ENCODE peak calls at places on chromosome 4, in ten cellular contexts. M is iPS-NIHi11; I is NCI-H2171 treated with DMSO at 0.1 percent for 48 hours; H is hypothalamus; G is iris pigment epithelial cell; X is glutamatergic neuron; B is cardiac muscle cell; Z is T-helper 9 cell; O is foreskin keratinocyte; D is central memory CD4-positive, alpha-beta T cell. A is an unnamed sample.

GRCh38 chr4:119132306-119132705 is 3.3 kb upstream of the MYOZ2 start:
- DNase-seq in M (no peak), I (no peak), H (no peak), G (no peak), X (no peak), B (peak; percentile 38), Z (no peak), O (no peak), D (no peak), A (no peak)

GRCh38 chr4:144421839-144422565 is 224.0 kb upstream of the HHIP start:
- DNase-seq in M (peak; percentile 18), I (no peak), H (no peak), G (no peak), X (no peak), B (no peak), Z (no peak), O (peak; percentile 35), D (no peak), A (peak; percentile 27)

GRCh38 chr4:121484633-121485032 is 103.8 kb upstream of the QRFPR start:
- DNase-seq in M (peak; percentile 48), I (no peak), H (no peak), G (peak; percentile 74), X (peak; percentile 36), B (peak; percentile 81), Z (no peak), O (peak; percentile 62), D (peak; percentile 3), A (peak; percentile 50)

GRCh38 chr4:128548381-128548780 is 260.8 kb upstream of the PGRMC2 start:
- DNase-seq in M (no peak), I (no peak), H (no peak), G (no peak), X (no peak), B (no peak), Z (no peak), O (no peak), D (no peak), A (no peak)

GRCh38 chr4:109009909-109010308 is 247.1 kb upstream of the ETNPPL start:
- DNase-seq in M (no peak), I (peak; percentile 88), H (no peak), G (peak; percentile 89), X (peak; percentile 22), B (peak; percentile 79), Z (no peak), O (peak; percentile 88), D (no peak), A (peak; percentile 50)

GRCh38 chr4:110510955-110511544 is 35.1 kb downstream of the ENPEP start:
- DNase-seq in M (peak; percentile 39), I (peak; percentile 29), H (no peak), G (peak; percentile 65), X (no peak), B (peak; percentile 76), Z (no peak), O (peak; percentile 45), D (peak; percentile 42), A (peak; percentile 45)

GRCh38 chr4:10281996-10282395 is 165.4 kb upstream of the WDR1 start:
- DNase-seq in M (no peak), I (no peak), H (no peak), G (peak; percentile 2), X (no peak), B (peak; percentile 9), Z (no peak), O (peak; percentile 81), D (no peak), A (peak; percentile 58)

GRCh38 chr4:164949448-164950118 is 27.9 kb downstream of the TRIM61 start:
- DNase-seq in M (peak; percentile 42), I (no peak), H (no peak), G (no peak), X (no peak), B (no peak), Z (no peak), O (no peak), D (no peak), A (peak; percentile 27)

GRCh38 chr4:5635826-5636196 is 72.5 kb downstream of the EVC2 start:
- DNase-seq in M (no peak), I (no peak), H (no peak), G (peak; percentile 89), X (no peak), B (peak; percentile 38), Z (no peak), O (peak; percentile 92), D (no peak), A (peak; percentile 87)

GRCh38 chr4:126081336-126081735 is 766.6 kb downstream of the FAT4 start:
- DNase-seq in M (no peak), I (no peak), H (no peak), G (no peak), X (no peak), B (no peak), Z (no peak), O (no peak), D (no peak), A (no peak)